ENCODE peak calls at places on chromosomes 3 and 15, in nine cellular contexts. K is transverse colon; X is IMR-90; B is OCI-LY7; N is right atrium auricular region; I is neural progenitor cell; P is CD4-positive, alpha-beta T cell; A is DND-41; W is esophagus squamous epithelium. V is an unnamed sample.

GRCh38 chr3:101803152-101803782 is 24.3 kb downstream of the NXPE3 start:
- DNase-seq in X (peak), I (peak), P (peak), W (no peak), N (no peak), K (peak), B (peak), A (peak), V (peak)

GRCh38 chr15:25905140-25905539 is 42.0 kb upstream of the ATP10A start:
- DNase-seq in X (peak), P (no peak), A (no peak), W (no peak), K (peak), I (no peak), N (peak), B (no peak), V (no peak)

GRCh38 chr3:60323180-60323579 is 928.1 kb downstream of the FHIT start:
- DNase-seq in N (no peak), K (no peak), I (no peak), B (no peak), A (no peak), W (no peak), X (no peak), P (no peak), V (no peak)

GRCh38 chr15:78619022-78619950 is 1.5 kb downstream of the CHRNA3 start:
- DNase-seq in P (no peak), N (no peak), A (no peak), B (no peak), K (no peak), W (no peak), I (peak), X (no peak), V (no peak)

GRCh38 chr15:100987143-100987542 is 68.0 kb downstream of the LRRK1 start:
- DNase-seq in A (no peak), N (no peak), P (no peak), W (no peak), K (no peak), B (no peak), X (peak), I (no peak), V (no peak)

GRCh38 chr3:141146979-141147470 is 84.6 kb upstream of the PXYLP1 start:
- DNase-seq in X (no peak), B (no peak), A (no peak), I (no peak), W (no peak), N (no peak), P (no peak), K (no peak), V (no peak)

GRCh38 chr15:59751552-59752413 is 62.7 kb upstream of the BNIP2 start:
- DNase-seq in B (peak), W (no peak), A (no peak), P (peak), X (no peak), I (peak), N (no peak), K (no peak), V (no peak)

GRCh38 chr3:88542916-88543315 is 393.2 kb downstream of the C3orf38 start:
- DNase-seq in K (no peak), W (no peak), A (no peak), P (no peak), N (no peak), I (no peak), X (no peak), B (no peak), V (no peak)

GRCh38 chr3:98954806-98955205 is 53.3 kb upstream of the DCBLD2 start:
- DNase-seq in W (no peak), B (no peak), A (no peak), N (no peak), P (no peak), X (peak), I (no peak), K (no peak), V (no peak)

GRCh38 chr15:89184367-89184766 is 37.0 kb downstream of the RLBP1 start:
- DNase-seq in N (no peak), W (no peak), P (no peak), B (no peak), X (no peak), K (no peak), I (no peak), A (no peak), V (no peak)

GRCh38 chr3:58584690-58585004 is 7.5 kb upstream of the FAM107A start:
- DNase-seq in P (no peak), W (no peak), N (no peak), X (no peak), A (no peak), K (no peak), I (no peak), B (no peak), V (no peak)

GRCh38 chr3:54427501-54427900 is 305.1 kb downstream of the CACNA2D3 start:
- DNase-seq in B (no peak), N (no peak), W (no peak), P (no peak), X (no peak), K (no peak), A (no peak), I (no peak), V (no peak)

GRCh38 chr3:140384028-140384771 is 293.7 kb upstream of the TRIM42 start:
- DNase-seq in K (no peak), W (no peak), X (no peak), P (no peak), N (no peak), A (no peak), B (no peak), I (no peak), V (no peak)

GRCh38 chr15:31438601-31439265 is 112.1 kb downstream of the KLF13 start:
- DNase-seq in N (no peak), W (no peak), P (no peak), X (no peak), A (no peak), K (no peak), I (no peak), B (no peak), V (no peak)

GRCh38 chr3:52846427-52846983 is 11.7 kb upstream of the MUSTN1 start:
- DNase-seq in X (no peak), A (no peak), K (no peak), B (no peak), P (no peak), W (no peak), I (no peak), N (no peak), V (no peak)

GRCh38 chr15:92645051-92645631 is 10.4 kb downstream of the FAM174B start:
- DNase-seq in P (no peak), W (no peak), K (no peak), A (no peak), B (no peak), N (no peak), X (no peak), I (no peak), V (no peak)

GRCh38 chr15:86076468-86076867 is 3.2 kb upstream of the AGBL1 start:
- DNase-seq in N (no peak), W (no peak), B (no peak), I (peak), A (no peak), K (no peak), X (no peak), P (no peak), V (no peak)

GRCh38 chr3:119643528-119643927 is 16.9 kb downstream of the POPDC2 start:
- DNase-seq in X (peak), N (no peak), B (no peak), P (no peak), I (no peak), W (no peak), K (no peak), A (no peak), V (no peak)

GRCh38 chr3:48130321-48130881 is 57.8 kb downstream of the CDC25A start:
- DNase-seq in I (no peak), B (no peak), P (no peak), X (peak), A (no peak), K (peak), N (peak), W (no peak), V (peak)

GRCh38 chr15:45121706-45122417 is 7.7 kb downstream of the DUOXA2 start:
- DNase-seq in K (no peak), P (no peak), A (no peak), W (no peak), B (no peak), N (no peak), X (peak), I (no peak), V (no peak)

GRCh38 chr15:67185051-67185450 is 69.4 kb downstream of the AAGAB start:
- DNase-seq in P (no peak), K (no peak), W (no peak), A (no peak), I (no peak), X (no peak), N (peak), B (no peak), V (no peak)

GRCh38 chr15:30038667-30039523 is 43.9 kb upstream of the GOLGA8J start:
- DNase-seq in K (peak), X (no peak), A (no peak), W (no peak), B (no peak), I (no peak), P (no peak), N (no peak), V (peak)

GRCh38 chr3:161695811-161696210 is 199.2 kb downstream of the OTOL1 start:
- DNase-seq in W (no peak), I (no peak), K (no peak), X (no peak), P (no peak), N (no peak), A (no peak), B (no peak), V (no peak)

GRCh38 chr3:125202197-125202596 is 10.4 kb downstream of the SLC12A8 start:
- DNase-seq in I (peak), X (peak), B (peak), A (no peak), N (no peak), P (no peak), W (no peak), K (no peak), V (no peak)

GRCh38 chr15:62903437-62903836 is 139.1 kb upstream of the TPM1 start:
- DNase-seq in P (no peak), N (no peak), W (no peak), B (no peak), A (no peak), K (no peak), I (peak), X (no peak), V (no peak)

GRCh38 chr15:57994468-57995154 is 70.9 kb downstream of the ALDH1A2 start:
- DNase-seq in X (no peak), P (no peak), I (no peak), W (no peak), N (no peak), A (no peak), B (no peak), K (no peak), V (no peak)

GRCh38 chr3:159447841-159448240 is 540.8 kb upstream of the IL12A start:
- DNase-seq in B (no peak), A (no peak), P (no peak), W (no peak), X (no peak), K (no peak), N (no peak), I (no peak), V (no peak)

GRCh38 chr3:4532535-4533112 is 39.5 kb downstream of the ITPR1 start:
- DNase-seq in K (no peak), W (no peak), A (no peak), X (no peak), P (no peak), B (no peak), I (peak), N (no peak), V (no peak)

GRCh38 chr3:101999177-101999778 is 150.0 kb downstream of the NFKBIZ start:
- DNase-seq in K (no peak), I (no peak), X (no peak), N (no peak), P (no peak), B (no peak), W (no peak), A (no peak), V (no peak)

GRCh38 chr3:71226565-71227281 is 356.8 kb downstream of the FOXP1 start:
- DNase-seq in X (peak), W (no peak), P (peak), K (peak), N (no peak), A (peak), I (no peak), B (no peak), V (no peak)

GRCh38 chr3:69214241-69214640 is 91.8 kb upstream of the LMOD3 start:
- DNase-seq in A (no peak), K (no peak), W (no peak), P (no peak), N (no peak), I (no peak), X (no peak), B (no peak), V (no peak)

GRCh38 chr3:32959370-32959769 is 7.9 kb downstream of the CCR4 start:
- DNase-seq in N (no peak), K (no peak), I (peak), A (no peak), W (no peak), P (no peak), B (no peak), X (no peak), V (no peak)

GRCh38 chr3:85560088-85560790 is 601.5 kb downstream of the CADM2 start:
- DNase-seq in W (no peak), I (no peak), N (peak), P (no peak), X (no peak), B (no peak), K (no peak), A (no peak), V (no peak)

GRCh38 chr3:8962226-8962861 is 928 bp downstream of the RAD18 start:
- DNase-seq in A (no peak), W (no peak), K (no peak), I (no peak), X (peak), B (peak), P (no peak), N (no peak), V (no peak)

GRCh38 chr3:147419062-147419701 is 10.0 kb downstream of the ZIC1 start:
- DNase-seq in K (no peak), W (no peak), N (no peak), P (no peak), X (peak), I (peak), A (no peak), B (no peak), V (no peak)

GRCh38 chr3:459376-459710 is 262.8 kb downstream of the CHL1 start:
- DNase-seq in B (no peak), A (no peak), P (no peak), N (no peak), X (no peak), K (no peak), I (peak), W (no peak), V (no peak)

DNA sequence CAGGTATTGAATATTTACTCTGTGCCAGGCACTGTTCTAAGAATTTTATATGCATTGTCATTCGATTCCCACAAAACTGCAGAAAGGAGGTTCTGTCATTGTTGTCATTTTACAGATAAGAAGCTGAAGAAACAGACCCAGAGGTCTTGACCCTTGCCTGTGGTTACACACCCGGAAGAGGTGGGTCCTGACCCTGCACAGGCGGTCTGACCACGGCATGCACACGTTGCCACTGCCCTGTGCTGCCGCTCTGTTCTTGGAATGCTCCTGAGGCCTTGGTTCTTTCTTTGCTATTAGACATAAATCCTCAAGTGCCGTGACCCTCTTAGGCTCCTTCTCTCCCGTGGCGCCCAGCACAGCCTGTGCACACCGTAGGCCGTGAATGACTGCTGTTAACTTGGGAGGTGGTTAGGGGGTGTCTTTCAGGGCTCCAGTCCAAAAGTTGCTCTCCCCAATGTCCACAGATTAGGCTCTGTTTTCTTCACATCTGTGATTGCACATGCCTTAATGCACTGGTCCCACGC is 74.1 kb upstream of the PLXNA1 start:
- DNase-seq in I (no peak), N (no peak), P (no peak), X (no peak), W (no peak), K (no peak), A (no peak), B (no peak), V (no peak)
- H3K27ac ChIP-seq in I (no peak), N (no peak), P (no peak), X (no peak), W (no peak), K (no peak), A (no peak), B (no peak), V (no peak)

GRCh38 chr3:157112536-157112935 is 47.4 kb downstream of the CCNL1 start:
- DNase-seq in K (no peak), B (no peak), I (no peak), X (no peak), P (no peak), W (no peak), A (no peak), N (no peak), V (no peak)

GRCh38 chr3:157115069-157116006 is 44.6 kb downstream of the CCNL1 start:
- DNase-seq in N (no peak), P (no peak), I (peak), K (no peak), W (no peak), A (no peak), X (peak), B (no peak), V (no peak)

GRCh38 chr3:157111578-157111977 is 48.4 kb downstream of the CCNL1 start:
- DNase-seq in K (no peak), I (no peak), W (no peak), A (no peak), P (no peak), B (no peak), X (no peak), N (no peak), V (no peak)

GRCh38 chr3:157116017-157116416 is 43.9 kb downstream of the CCNL1 start:
- DNase-seq in X (no peak), P (no peak), I (no peak), A (no peak), K (no peak), W (no peak), B (no peak), N (no peak), V (no peak)

GRCh38 chr3:157113832-157114505 is 46.0 kb downstream of the CCNL1 start:
- DNase-seq in N (no peak), W (no peak), B (peak), X (no peak), I (no peak), P (no peak), A (no peak), K (no peak), V (no peak)
- TF ChIP-seq CTCF in N (no peak), W (no peak), B (peak), X (no peak), I (peak), P (no peak), A (peak), K (peak), V (no peak)

GRCh38 chr3:172067837-172068440 is 28.6 kb downstream of the FNDC3B start:
- DNase-seq in I (no peak), P (no peak), B (no peak), N (no peak), K (no peak), W (no peak), A (no peak), X (no peak), V (no peak)
- H3K27ac ChIP-seq in I (no peak), P (no peak), B (no peak), N (no peak), K (peak), W (no peak), A (no peak), X (no peak), V (peak)

GRCh38 chr15:52340093-52340492 is 44.5 kb upstream of the MYO5C start:
- DNase-seq in B (no peak), W (no peak), I (no peak), K (no peak), P (no peak), N (no peak), X (no peak), A (no peak), V (no peak)
- TF ChIP-seq CTCF in B (no peak), W (no peak), I (no peak), K (no peak), P (no peak), N (no peak), X (no peak), A (no peak), V (no peak)

DNA sequence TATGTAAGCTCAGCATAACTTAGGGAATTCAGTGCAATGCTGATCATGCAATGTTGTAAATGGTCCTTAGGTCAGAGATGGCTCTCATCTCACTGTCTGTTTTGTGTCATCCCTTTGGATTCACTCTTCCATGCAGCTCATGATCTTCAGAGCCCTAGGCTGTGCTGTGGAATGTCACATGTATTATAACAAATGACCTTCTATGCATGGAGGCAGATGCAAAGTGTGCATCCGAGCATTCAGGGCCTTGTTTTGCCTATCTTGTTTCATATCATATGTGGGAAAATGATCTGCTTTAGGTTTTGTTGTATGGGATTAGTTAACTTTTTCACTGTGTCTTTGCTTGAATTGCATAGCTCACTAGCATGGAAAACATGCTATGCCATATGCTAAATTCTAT is 40.6 kb upstream of the PDZRN3 start:
- DNase-seq in A (no peak), W (no peak), P (no peak), I (no peak), X (no peak), B (no peak), N (no peak), K (no peak), V (no peak)
- H3K27ac ChIP-seq in A (no peak), W (no peak), P (no peak), I (no peak), X (no peak), B (no peak), N (no peak), K (no peak), V (no peak)

V was measured in colonic mucosa.